ENCODE peak calls at places on chromosomes 6 and 20, in ten cellular contexts. V, B, D, N, W, Q, R, J, O and U are unnamed samples.

GRCh38 chr6:514396-514973 is 122.9 kb downstream of the IRF4 start:
- DNase-seq in B (no peak), Q (no peak), J (no peak), D (no peak), O (no peak), R (no peak), N (no peak), W (no peak), V (no peak), U (no peak)

GRCh38 chr6:108789475-108789874 is 58.7 kb upstream of the ARMC2 start:
- DNase-seq in Q (no peak), D (no peak), J (no peak), W (no peak), V (no peak), N (no peak), R (no peak), O (no peak), B (no peak), U (no peak)

GRCh38 chr6:137728386-137729349 is 138.4 kb upstream of the TNFAIP3 start:
- DNase-seq in J (peak), O (no peak), B (peak), V (no peak), Q (peak), R (no peak), D (no peak), W (peak), N (no peak), U (peak)

GRCh38 chr6:114055319-114055718 is 84.4 kb upstream of the HDAC2 start:
- DNase-seq in W (no peak), R (no peak), Q (no peak), D (no peak), V (no peak), B (no peak), J (no peak), N (no peak), O (no peak), U (no peak)

GRCh38 chr20:57450419-57450818 is 59.2 kb downstream of the RBM38 start:
- DNase-seq in D (peak), W (no peak), J (no peak), N (peak), B (peak), V (no peak), Q (no peak), R (peak), O (peak), U (no peak)

GRCh38 chr6:31138982-31139381 is at the start of gene PSORS1C2:
- DNase-seq in J (no peak), O (no peak), Q (no peak), W (no peak), D (no peak), B (no peak), R (no peak), N (no peak), V (no peak), U (no peak)

GRCh38 chr6:111470991-111471390 is 12.0 kb downstream of the REV3L start:
- DNase-seq in O (no peak), J (no peak), V (no peak), R (no peak), B (no peak), W (no peak), Q (no peak), N (no peak), D (no peak), U (no peak)

GRCh38 chr6:166393535-166393823 is 10.7 kb upstream of the MPC1 start:
- DNase-seq in V (no peak), R (no peak), D (no peak), B (no peak), W (no peak), N (no peak), Q (no peak), J (no peak), O (no peak), U (no peak)

GRCh38 chr6:4818272-4818938 is 42.2 kb downstream of the CDYL start:
- DNase-seq in B (no peak), J (no peak), W (no peak), N (no peak), D (no peak), O (no peak), V (no peak), Q (no peak), R (no peak), U (no peak)

GRCh38 chr6:45432944-45433343 is 55.2 kb upstream of the SUPT3H start:
- DNase-seq in R (no peak), Q (peak), V (no peak), W (no peak), O (no peak), B (no peak), J (peak), D (no peak), N (no peak), U (no peak)

GRCh38 chr6:157788180-157788579 is 34.9 kb upstream of the SNX9 start:
- DNase-seq in N (no peak), R (no peak), O (no peak), D (no peak), B (no peak), W (no peak), Q (no peak), J (no peak), V (no peak), U (no peak)

GRCh38 chr6:169266746-169267629 is 13.3 kb upstream of the THBS2 start:
- DNase-seq in N (no peak), Q (peak), V (no peak), W (no peak), D (no peak), O (no peak), B (no peak), J (no peak), R (no peak), U (no peak)

GRCh38 chr6:108609276-108609769 is 48.6 kb downstream of the FOXO3 start:
- DNase-seq in W (peak), V (peak), Q (no peak), N (no peak), D (no peak), O (no peak), B (no peak), R (no peak), J (no peak), U (no peak)

GRCh38 chr6:151616091-151616513 is 122.3 kb downstream of the CCDC170 start:
- DNase-seq in W (no peak), O (no peak), D (no peak), R (no peak), V (no peak), B (no peak), N (no peak), Q (no peak), J (no peak), U (no peak)

GRCh38 chr6:87982134-87982533 is 65.5 kb upstream of the SPACA1 start:
- DNase-seq in V (no peak), O (no peak), J (no peak), W (no peak), B (no peak), N (no peak), Q (peak), D (no peak), R (no peak), U (no peak)

GRCh38 chr6:56168601-56169000 is 78.8 kb downstream of the COL21A1 start:
- DNase-seq in O (no peak), D (no peak), V (no peak), W (peak), N (no peak), R (no peak), Q (peak), J (no peak), B (no peak), U (no peak)

GRCh38 chr20:60057123-60057865 is 99.1 kb downstream of the CDH26 start:
- DNase-seq in V (peak), R (peak), J (peak), N (no peak), D (peak), W (peak), Q (peak), B (peak), O (peak), U (no peak)

GRCh38 chr6:33410050-33410710 is 634 bp upstream of the PHF1 start:
- DNase-seq in B (peak), Q (peak), O (peak), V (peak), R (peak), N (peak), D (peak), W (peak), J (peak), U (peak)

GRCh38 chr6:150099953-150100352 is 31.0 kb upstream of the ULBP3 start:
- DNase-seq in D (no peak), R (no peak), Q (no peak), V (no peak), O (no peak), J (no peak), N (no peak), W (no peak), B (no peak), U (no peak)

GRCh38 chr6:142907544-142907943 is 37.4 kb downstream of the HIVEP2 start:
- DNase-seq in B (no peak), W (no peak), D (no peak), V (no peak), Q (no peak), N (no peak), R (no peak), J (no peak), O (no peak), U (no peak)

GRCh38 chr20:57951549-57951948 is 241.7 kb upstream of the PMEPA1 start:
- DNase-seq in V (no peak), R (no peak), B (no peak), D (no peak), N (no peak), J (no peak), Q (no peak), W (no peak), O (no peak), U (no peak)

GRCh38 chr6:23280445-23280844 is 711.1 kb downstream of the HDGFL1 start:
- DNase-seq in R (no peak), W (no peak), Q (no peak), O (no peak), V (no peak), B (no peak), N (no peak), D (no peak), J (no peak), U (no peak)

GRCh38 chr6:82143041-82143481 is 104.5 kb downstream of the IBTK start:
- DNase-seq in W (no peak), D (no peak), O (no peak), Q (no peak), N (no peak), R (no peak), B (no peak), J (no peak), V (no peak), U (no peak)

GRCh38 chr20:539848-540247 is 3.7 kb downstream of the CSNK2A1 start:
- DNase-seq in O (no peak), B (no peak), Q (peak), D (peak), R (no peak), J (peak), W (no peak), V (no peak), N (no peak), U (no peak)

GRCh38 chr6:75281643-75282042 is 2.9 kb downstream of the TMEM30A start:
- DNase-seq in Q (peak), O (no peak), W (no peak), V (no peak), D (no peak), N (no peak), R (no peak), J (peak), B (no peak), U (no peak)

GRCh38 chr6:47027315-47027714 is 14.8 kb downstream of the ADGRF1 start:
- DNase-seq in J (no peak), V (no peak), D (no peak), O (no peak), Q (peak), R (no peak), B (no peak), W (no peak), N (no peak), U (no peak)

GRCh38 chr6:57127763-57128162 is 37.8 kb downstream of the ZNF451 start:
- DNase-seq in O (no peak), N (no peak), V (no peak), W (no peak), Q (no peak), B (no peak), J (no peak), D (no peak), R (no peak), U (no peak)

GRCh38 chr6:7914991-7915789 is 4.6 kb upstream of the TXNDC5 start:
- DNase-seq in W (no peak), D (no peak), R (peak), N (no peak), V (no peak), B (no peak), J (peak), O (no peak), Q (no peak), U (no peak)

GRCh38 chr6:167748046-167748445 is 78.7 kb upstream of the AFDN start:
- DNase-seq in J (no peak), B (no peak), O (no peak), D (no peak), Q (no peak), W (no peak), N (no peak), V (no peak), R (no peak), U (no peak)

DNA sequence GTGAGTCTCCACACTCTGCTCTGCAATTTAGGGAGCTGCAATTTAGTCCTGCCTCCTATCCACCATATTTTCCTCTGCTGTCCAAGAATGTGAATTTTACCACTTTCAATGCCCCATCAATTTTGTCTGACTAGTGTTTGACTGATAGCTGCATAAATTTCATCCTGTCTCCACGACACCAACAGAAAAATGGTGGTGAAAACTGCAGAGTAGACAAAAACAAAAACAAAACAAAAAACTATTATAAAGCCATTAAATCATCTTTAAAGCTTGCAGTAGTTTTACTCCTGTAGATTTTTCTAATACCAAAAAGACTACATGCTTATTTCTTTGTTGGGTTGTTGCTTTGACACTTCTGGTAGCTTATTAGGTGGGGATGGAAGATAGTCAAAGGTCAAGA is 322.0 kb downstream of the PAX1 start:
- DNase-seq in J (no peak), N (no peak), D (no peak), B (no peak), R (no peak), Q (no peak), W (no peak), V (no peak), O (no peak), U (no peak)
- TF ChIP-seq CTCF in J (no peak), N (no peak), D (no peak), B (no peak), R (no peak), Q (no peak), W (no peak), V (no peak), O (no peak), U (no peak)

DNA sequence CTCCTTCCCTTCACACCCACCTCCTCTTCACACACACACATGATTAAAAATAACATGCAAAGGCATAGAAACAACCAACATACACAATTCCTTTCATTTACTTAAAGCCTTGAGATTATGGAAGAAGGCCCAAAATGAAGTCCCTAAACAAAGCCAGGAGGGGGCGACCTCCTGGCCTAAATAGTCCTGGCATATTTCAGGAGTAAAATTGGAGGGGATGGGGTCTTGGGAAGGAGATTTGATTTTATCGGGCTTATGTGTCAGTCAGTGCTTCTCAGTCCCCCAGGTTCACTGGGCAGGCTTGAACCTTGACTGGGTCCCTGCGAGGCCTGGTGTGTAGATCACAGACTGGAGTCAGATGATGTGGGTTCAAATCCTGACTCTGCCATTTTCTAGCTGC is 266.4 kb downstream of the SAMD5 start:
- DNase-seq in V (no peak), B (no peak), Q (no peak), N (no peak), W (no peak), R (no peak), O (no peak), J (no peak), D (no peak), U (no peak)
- TF ChIP-seq CTCF in V (peak), B (no peak), Q (peak), N (no peak), W (peak), R (no peak), O (no peak), J (peak), D (no peak), U (no peak)

DNA sequence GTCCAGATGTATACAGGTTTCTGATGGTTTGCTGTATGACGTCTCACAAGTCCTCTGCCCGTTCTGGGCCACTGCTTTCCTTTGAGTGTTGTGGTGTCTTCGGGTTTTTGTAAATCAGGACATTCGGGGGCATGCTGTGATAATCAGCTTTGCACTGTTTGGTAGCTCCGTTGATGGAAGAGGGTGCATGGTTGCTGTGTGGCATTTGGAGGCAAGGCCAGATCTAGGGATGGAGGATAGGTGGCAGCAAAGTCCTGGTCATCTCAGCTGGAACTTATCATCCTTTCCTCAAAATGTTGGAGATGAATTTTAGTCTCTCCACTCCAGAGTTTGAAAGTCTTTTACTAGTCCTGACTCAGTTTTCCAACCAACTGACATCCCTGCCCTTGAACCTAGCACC is 91.0 kb downstream of the SCP2D1 start:
- DNase-seq in W (no peak), Q (no peak), O (no peak), V (peak), D (no peak), N (no peak), R (no peak), J (no peak), B (no peak), U (no peak)
- TF ChIP-seq CTCF in W (peak), Q (peak), O (no peak), V (peak), D (peak), N (no peak), R (no peak), J (no peak), B (no peak), U (no peak)

DNA sequence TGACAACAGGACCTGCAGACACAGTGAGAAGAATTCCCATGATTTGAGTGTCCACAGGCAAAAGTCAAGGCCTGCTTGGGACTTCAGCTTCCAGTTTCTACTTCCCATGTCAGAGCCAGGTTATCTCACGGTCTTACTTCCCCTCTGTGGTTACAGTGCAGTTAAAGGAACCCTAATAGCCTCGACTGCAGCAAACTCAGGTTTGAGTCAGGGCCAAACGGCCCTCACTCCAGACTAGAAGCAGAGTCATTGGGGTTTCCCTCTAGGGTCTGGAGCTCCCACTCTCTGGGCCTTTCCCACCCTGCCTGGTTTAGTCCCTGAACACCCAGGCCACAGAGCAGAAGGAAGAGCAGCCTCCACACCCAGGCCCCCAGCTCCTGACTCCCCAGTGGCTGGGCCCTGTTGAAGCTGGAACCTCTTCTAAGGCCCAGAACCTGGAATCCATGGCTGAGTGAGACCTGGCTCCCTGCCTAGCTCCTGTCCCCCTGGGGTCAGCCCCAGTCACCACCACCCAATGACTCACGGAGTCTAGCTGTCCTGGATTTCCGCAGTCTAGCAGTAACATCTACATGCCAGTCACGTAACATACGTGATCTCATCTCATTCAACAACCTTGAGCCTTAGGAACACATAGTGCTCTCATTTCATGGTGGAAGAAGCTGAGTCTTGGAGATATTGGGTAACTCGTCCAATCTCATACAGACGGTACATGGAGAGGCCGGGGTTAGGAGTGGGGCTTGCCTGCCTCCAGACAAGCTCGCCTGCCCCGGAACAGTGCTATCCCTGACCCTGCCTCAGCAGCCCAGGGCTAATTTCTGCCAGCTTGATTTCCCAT is 9.2 kb upstream of the GHRH start:
- DNase-seq in D (no peak), W (peak), R (no peak), V (no peak), N (no peak), O (no peak), J (no peak), B (no peak), Q (no peak), U (no peak)
- TF ChIP-seq CTCF in D (no peak), W (no peak), R (no peak), V (no peak), N (no peak), O (no peak), J (no peak), B (no peak), Q (no peak), U (no peak)

DNA sequence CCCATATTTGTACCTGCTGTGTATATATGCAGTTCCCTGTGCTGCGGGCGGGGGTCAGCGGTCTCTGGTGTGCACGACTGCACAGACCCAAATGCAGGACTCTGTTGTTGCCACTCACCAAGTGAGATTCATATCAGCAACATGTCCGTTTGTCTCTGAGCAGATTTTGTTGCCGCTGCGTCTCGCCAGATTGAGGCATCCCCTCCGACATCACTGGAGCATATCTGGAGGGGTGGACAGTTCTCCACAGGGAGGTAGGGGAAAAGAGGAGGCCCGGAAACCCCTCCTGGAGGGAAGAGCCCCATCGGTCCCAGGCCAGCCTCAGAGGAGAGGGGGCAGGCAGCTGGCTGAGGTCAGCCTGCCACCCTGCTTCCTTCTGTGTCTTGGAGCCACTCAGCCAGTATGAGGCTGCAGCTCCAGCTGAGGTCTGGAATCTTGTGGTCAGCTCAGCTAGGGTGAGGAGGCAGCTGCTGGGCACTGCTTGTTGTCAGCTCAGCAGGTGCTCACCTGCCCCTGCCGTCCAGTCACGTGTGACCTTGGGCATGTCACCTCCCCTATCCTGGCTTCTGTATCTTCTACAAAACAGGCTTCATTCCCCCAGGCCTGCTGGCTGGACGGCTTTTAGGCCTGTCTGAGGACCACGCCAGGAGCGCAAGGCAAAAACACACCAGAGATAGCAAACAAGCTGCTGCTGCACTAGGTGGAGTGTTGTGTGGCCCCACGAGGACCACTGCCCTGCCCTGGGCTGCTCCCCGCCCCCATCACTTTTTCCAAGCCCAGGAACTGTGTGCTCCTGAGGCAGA is 47.1 kb downstream of the HNF4A start:
- DNase-seq in Q (no peak), V (no peak), D (no peak), N (no peak), R (peak), J (no peak), B (no peak), W (no peak), O (no peak), U (no peak)
- TF ChIP-seq CTCF in Q (no peak), V (no peak), D (no peak), N (no peak), R (no peak), J (no peak), B (no peak), W (no peak), O (no peak), U (no peak)

GRCh38 chr6:12039540-12040459 is 27.7 kb downstream of the HIVEP1 start:
- DNase-seq in J (no peak), Q (no peak), O (no peak), D (no peak), N (no peak), V (no peak), B (no peak), W (no peak), R (no peak), U (no peak)
- TF ChIP-seq CTCF in J (no peak), Q (no peak), O (no peak), D (no peak), N (no peak), V (no peak), B (no peak), W (peak), R (no peak), U (no peak)